ENCODE peak calls at places on chromosome 7, in five cellular contexts. P, S, O, N and C are unnamed samples. For H3K27me3 and H3K36me3, the result is how much of the 10 kb centered on the place peaks cover.

GRCh38 chr7:99386584-99387238 is 12.2 kb downstream of the ARPC1B start:
- DNase-seq in P (no peak), S (peak), O (no peak), N (no peak), C (peak)

GRCh38 chr7:68407460-68407859 is 1190.8 kb upstream of the AUTS2 start:
- DNase-seq in P (no peak), S (no peak), O (no peak), N (no peak), C (no peak)

GRCh38 chr7:157431173-157431950 is 94.6 kb downstream of the DNAJB6 start:
- DNase-seq in P (no peak), S (no peak), O (no peak), N (no peak), C (no peak)

GRCh38 chr7:5429857-5430611 is 6.4 kb upstream of the TNRC18 start:
- DNase-seq in P (no peak), S (peak), O (no peak), N (no peak), C (no peak)

GRCh38 chr7:93014410-93014809 is 103.4 kb downstream of the SAMD9 start:
- DNase-seq in P (no peak), S (peak), O (no peak), N (no peak), C (no peak)

GRCh38 chr7:123494193-123494796 is 40.1 kb downstream of the IQUB start:
- DNase-seq in P (no peak), S (peak), O (no peak), N (no peak), C (peak)

GRCh38 chr7:155357573-155358041 is 59.9 kb downstream of the INSIG1 start:
- DNase-seq in P (no peak), S (peak), O (no peak), N (no peak), C (no peak)

GRCh38 chr7:139650429-139651100 is 127.1 kb downstream of the CLEC2L start:
- DNase-seq in P (no peak), S (no peak), O (no peak), N (no peak), C (peak)

GRCh38 chr7:90717286-90718060 is 121.4 kb downstream of the CDK14 start:
- DNase-seq in P (no peak), S (no peak), O (no peak), N (no peak), C (no peak)

GRCh38 chr7:44120395-44120794 is 3.0 kb downstream of the POLD2 start:
- DNase-seq in P (no peak), S (no peak), O (no peak), N (no peak), C (no peak)

GRCh38 chr7:46930336-46930735 is 651.6 kb downstream of the TNS3 start:
- DNase-seq in P (no peak), S (peak), O (no peak), N (no peak), C (no peak)

GRCh38 chr7:132095111-132095765 is 481.0 kb downstream of the PLXNA4 start:
- DNase-seq in P (no peak), S (no peak), O (no peak), N (no peak), C (peak)

GRCh38 chr7:93117852-93118530 is at the start of gene SAMD9:
- DNase-seq in P (peak), S (peak), O (no peak), N (no peak), C (no peak)

GRCh38 chr7:116527521-116527920 is 2.7 kb downstream of the CAV1 start:
- DNase-seq in P (no peak), S (peak), O (no peak), N (no peak), C (no peak)
- H3K27me3 ChIP-seq in P (under half), S (under half), O (under half), N (under half), C (under half)

GRCh38 chr7:96928965-96929364 is 76.4 kb upstream of the DLX6 start:
- DNase-seq in P (no peak), S (no peak), O (no peak), N (no peak), C (no peak)
- H3K36me3 ChIP-seq in P (under half), S (under half), O (under half), N (under half), C (under half)

DNA sequence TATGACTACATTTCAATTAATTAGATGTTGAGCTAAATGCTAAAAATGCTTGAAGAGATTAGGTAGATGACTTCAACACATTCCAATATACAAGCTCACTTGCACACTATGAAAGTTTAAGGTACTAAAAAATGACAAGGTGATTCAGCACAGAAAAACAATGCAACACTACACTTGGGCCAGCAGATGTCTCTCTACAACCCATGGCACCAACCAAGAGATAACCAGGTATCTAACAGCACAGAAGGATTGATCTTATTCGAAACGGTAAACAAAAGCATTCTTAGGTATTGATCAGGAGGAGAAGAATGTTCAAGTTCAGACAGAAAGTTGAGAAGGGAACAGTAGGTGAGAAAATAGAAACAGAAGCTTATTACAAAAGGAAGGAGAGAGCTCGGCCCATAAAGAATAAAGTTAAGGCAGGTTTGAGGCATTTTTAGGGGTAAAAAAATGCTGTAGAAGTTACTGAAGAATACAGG is 248.2 kb upstream of the KLF14 start:
- DNase-seq in P (no peak), S (peak), O (no peak), N (no peak), C (peak)
- TF ChIP-seq CTCF in P (peak), S (peak), O (peak), N (peak), C (peak)

GRCh38 chr7:2687338-2687869 is 598 bp upstream of the AMZ1 start:
- DNase-seq in P (no peak), S (no peak), O (no peak), N (no peak), C (peak)

GRCh38 chr7:2689343-2689847 is 1.4 kb downstream of the AMZ1 start:
- DNase-seq in P (no peak), S (no peak), O (no peak), N (no peak), C (no peak)

GRCh38 chr7:2686101-2686500 is 1.9 kb upstream of the AMZ1 start:
- DNase-seq in P (no peak), S (no peak), O (no peak), N (no peak), C (no peak)

GRCh38 chr7:2688409-2689342 is 674 bp downstream of the AMZ1 start:
- DNase-seq in P (peak), S (no peak), O (no peak), N (no peak), C (no peak)

DNA sequence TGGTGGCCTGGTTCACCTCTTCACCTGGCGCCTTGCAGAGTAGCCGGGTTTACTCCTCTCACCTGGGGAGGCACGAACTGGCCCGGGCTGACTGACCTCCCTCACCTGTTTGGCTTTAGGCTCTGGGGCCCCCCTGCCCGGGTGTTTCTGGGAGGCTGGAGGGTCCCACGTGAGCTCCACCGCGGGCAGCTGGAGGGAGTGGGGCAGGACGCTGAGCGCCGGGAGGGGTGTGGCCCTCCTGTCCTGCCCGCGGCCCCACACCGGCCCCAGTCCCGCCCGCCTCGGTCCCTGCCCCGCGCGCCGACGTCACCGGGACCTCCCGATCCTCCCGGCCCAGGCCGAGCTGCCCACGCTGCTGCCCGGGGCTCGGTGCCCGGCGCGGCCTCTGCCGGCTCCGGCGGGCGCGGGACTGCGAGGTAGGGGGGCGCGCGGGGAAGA is at the start of gene AMZ1:
- DNase-seq in P (no peak), S (no peak), O (no peak), N (no peak), C (no peak)
- H3K27me3 ChIP-seq in P (under half), S (under half), O (under half), N (under half), C (under half)

DNA sequence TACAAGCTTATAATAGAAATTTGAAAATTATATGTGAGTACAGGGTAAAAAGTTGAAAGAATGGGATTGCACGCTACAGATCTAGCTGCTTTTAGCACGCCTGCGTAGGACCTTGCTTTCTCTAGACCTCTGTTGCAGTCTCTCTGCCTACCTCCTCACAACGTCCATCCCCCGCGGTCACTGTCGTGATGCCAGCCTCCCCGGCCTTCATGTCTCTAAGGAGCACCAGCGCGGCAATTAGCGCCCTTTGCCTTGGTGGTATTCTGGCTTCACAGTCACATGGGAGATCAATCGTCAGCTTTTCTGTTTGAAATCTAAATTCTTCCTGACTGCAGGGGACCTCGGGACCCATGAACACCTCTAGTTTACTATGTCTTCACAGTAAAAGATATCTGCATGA is 131.3 kb downstream of the EGFR start:
- DNase-seq in P (no peak), S (no peak), O (no peak), N (no peak), C (no peak)
- H3K36me3 ChIP-seq in P (under half), S (under half), O (under half), N (under half), C (half or more)

GRCh38 chr7:134701272-134701671 is 54.6 kb downstream of the BPGM start:
- DNase-seq in P (no peak), S (peak), O (no peak), N (no peak), C (peak)
- TF ChIP-seq CTCF in P (peak), S (peak), O (no peak), N (no peak), C (peak)